ENCODE peak calls at places on chromosomes 1 and 21, in nine cellular contexts. C is prostate gland; E is suprapubic skin; Y is fibroblast of lung; A is AG04450; D is CD4-positive, CD25-positive, alpha-beta regulatory T cell; O is psoas muscle; T is mesenchymal stem cell; R is endothelial cell of umbilical vein. F is an unnamed sample.

GRCh38 chr1:29469457-29469856 is 233.1 kb downstream of the PTPRU start:
- DNase-seq in C (no peak), E (no peak), Y (no peak), A (no peak), D (no peak), O (peak; percentile 86), T (no peak), R (no peak), F (no peak)

GRCh38 chr1:113321761-113322387 is 68.4 kb upstream of the MAGI3 start:
- DNase-seq in C (no peak), E (no peak), Y (peak; percentile 15), A (no peak), D (no peak), O (no peak), T (no peak), R (no peak), F (no peak)

GRCh38 chr1:246309247-246309884 is 197.7 kb downstream of the SMYD3 start:
- DNase-seq in C (no peak), E (no peak), Y (no peak), A (no peak), D (no peak), O (no peak), T (no peak), R (no peak), F (no peak)

GRCh38 chr1:164648211-164649080 is 89.5 kb downstream of the PBX1 start:
- DNase-seq in C (no peak), E (no peak), Y (peak; percentile 59), A (no peak), D (no peak), O (no peak), T (no peak), R (no peak), F (no peak)

GRCh38 chr1:98119793-98120192 is 199.0 kb upstream of the DPYD start:
- DNase-seq in C (no peak), E (no peak), Y (peak; percentile 20), A (no peak), D (no peak), O (no peak), T (peak; percentile 25), R (no peak), F (no peak)

GRCh38 chr1:234981758-234982157 is 146.9 kb downstream of the TOMM20 start:
- DNase-seq in C (no peak), E (no peak), Y (no peak), A (no peak), D (no peak), O (no peak), T (no peak), R (no peak), F (no peak)

GRCh38 chr1:184210048-184210447 is 158.5 kb downstream of the TSEN15 start:
- DNase-seq in C (no peak), E (no peak), Y (peak; percentile 63), A (no peak), D (no peak), O (no peak), T (peak; percentile 91), R (no peak), F (peak; percentile 67)

GRCh38 chr1:20840731-20841130 is 53.6 kb upstream of the HP1BP3 start:
- DNase-seq in C (no peak), E (no peak), Y (no peak), A (no peak), D (no peak), O (no peak), T (no peak), R (peak; percentile 21), F (peak; percentile 65)

GRCh38 chr1:207470927-207471326 is 16.8 kb downstream of the CR2 start:
- DNase-seq in C (no peak), E (no peak), Y (no peak), A (no peak), D (peak; percentile 29), O (no peak), T (no peak), R (no peak), F (no peak)

GRCh38 chr1:180698580-180698979 is 66.8 kb downstream of the XPR1 start:
- DNase-seq in C (no peak), E (no peak), Y (no peak), A (no peak), D (no peak), O (no peak), T (no peak), R (no peak), F (no peak)

DNA sequence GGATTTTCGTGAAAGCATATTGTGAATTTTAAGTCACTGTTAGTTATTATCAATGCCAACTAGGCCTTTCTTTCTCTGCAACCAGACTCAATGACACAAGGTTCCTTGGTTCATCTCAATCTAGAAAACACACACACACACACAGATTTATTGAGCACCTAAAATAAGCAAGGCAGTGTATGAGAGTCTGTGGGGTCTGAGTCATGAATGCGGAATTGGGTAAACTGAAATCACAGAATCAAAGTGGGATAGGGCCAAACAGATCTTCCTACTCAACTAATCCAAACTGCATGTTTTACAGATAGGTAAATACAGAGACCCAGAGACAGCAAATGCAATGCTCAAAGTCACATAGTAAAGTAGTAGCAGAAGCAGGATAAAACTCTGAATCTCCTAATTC is 48.5 kb upstream of the NRDC start:
- DNase-seq in C (no peak), E (no peak), Y (peak; percentile 38), A (no peak), D (no peak), O (no peak), T (no peak), R (no peak), F (no peak)
- H3K27ac ChIP-seq in C (no peak overlapping the region), E (no peak overlapping the region), Y (no peak overlapping the region), A (no peak overlapping the region), D (no peak overlapping the region), O (no peak overlapping the region), T (no peak overlapping the region), R (no peak overlapping the region), F (no peak overlapping the region)

GRCh38 chr21:42234026-42234425 is 15.1 kb downstream of the ABCG1 start:
- DNase-seq in C (no peak), E (no peak), Y (no peak), A (no peak), D (peak; percentile 24), O (peak; percentile 41), T (no peak), R (no peak), F (no peak)
- H3K27ac ChIP-seq in C (peak overlapping the region; percentile 75), E (peak overlapping the region; percentile 77), Y (no peak overlapping the region), A (no peak overlapping the region), D (peak overlapping the region; percentile 98), O (peak overlapping the region; percentile 96), T (no peak overlapping the region), R (peak overlapping the region; percentile 74), F (peak overlapping the region; percentile 88)

DNA sequence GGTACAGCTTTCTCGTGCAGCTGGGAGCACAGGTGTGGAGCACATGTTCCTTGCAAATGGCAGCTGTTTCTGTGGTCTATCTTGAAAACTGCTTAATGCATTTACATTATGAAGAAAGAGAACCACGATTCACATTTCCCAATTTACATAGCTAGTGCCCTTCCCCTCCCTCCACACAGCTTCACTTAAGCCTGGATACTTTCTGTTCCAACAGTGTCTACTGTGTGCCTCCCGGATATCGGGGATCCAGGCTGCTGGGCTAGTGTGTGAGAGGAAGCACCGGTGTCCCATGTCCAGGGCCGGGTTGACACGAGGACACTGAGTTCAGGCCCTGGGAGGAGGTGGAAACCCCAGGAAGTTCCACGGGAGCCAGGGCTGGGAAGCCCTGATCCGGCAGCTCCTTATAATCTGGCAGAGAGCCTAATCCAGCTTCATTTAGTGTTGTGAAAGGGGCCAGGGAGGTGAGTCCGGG is 31.7 kb downstream of the TMCC2 start:
- DNase-seq in C (no peak), E (no peak), Y (no peak), A (no peak), D (no peak), O (peak; percentile 68), T (peak; percentile 59), R (no peak), F (no peak)
- H3K27ac ChIP-seq in C (no peak overlapping the region), E (no peak overlapping the region), Y (no peak overlapping the region), A (peak overlapping the region; percentile 57), D (no peak overlapping the region), O (peak overlapping the region; percentile 76), T (peak overlapping the region; percentile 66), R (no peak overlapping the region), F (no peak overlapping the region)

GRCh38 chr1:38347446-38348175 is 301.0 kb upstream of the POU3F1 start:
- DNase-seq in C (no peak), E (no peak), Y (no peak), A (no peak), D (no peak), O (no peak), T (no peak), R (no peak), F (no peak)
- H3K27ac ChIP-seq in C (no peak overlapping the region), E (no peak overlapping the region), Y (no peak overlapping the region), A (no peak overlapping the region), D (no peak overlapping the region), O (no peak overlapping the region), T (no peak overlapping the region), R (no peak overlapping the region), F (no peak overlapping the region)

GRCh38 chr1:67743072-67743725 is 58.2 kb downstream of the GADD45A start:
- DNase-seq in C (no peak), E (no peak), Y (no peak), A (no peak), D (no peak), O (no peak), T (no peak), R (no peak), F (no peak)
- H3K27ac ChIP-seq in C (no peak overlapping the region), E (no peak overlapping the region), Y (no peak overlapping the region), A (no peak overlapping the region), D (no peak overlapping the region), O (no peak overlapping the region), T (no peak overlapping the region), R (no peak overlapping the region), F (no peak overlapping the region)

DNA sequence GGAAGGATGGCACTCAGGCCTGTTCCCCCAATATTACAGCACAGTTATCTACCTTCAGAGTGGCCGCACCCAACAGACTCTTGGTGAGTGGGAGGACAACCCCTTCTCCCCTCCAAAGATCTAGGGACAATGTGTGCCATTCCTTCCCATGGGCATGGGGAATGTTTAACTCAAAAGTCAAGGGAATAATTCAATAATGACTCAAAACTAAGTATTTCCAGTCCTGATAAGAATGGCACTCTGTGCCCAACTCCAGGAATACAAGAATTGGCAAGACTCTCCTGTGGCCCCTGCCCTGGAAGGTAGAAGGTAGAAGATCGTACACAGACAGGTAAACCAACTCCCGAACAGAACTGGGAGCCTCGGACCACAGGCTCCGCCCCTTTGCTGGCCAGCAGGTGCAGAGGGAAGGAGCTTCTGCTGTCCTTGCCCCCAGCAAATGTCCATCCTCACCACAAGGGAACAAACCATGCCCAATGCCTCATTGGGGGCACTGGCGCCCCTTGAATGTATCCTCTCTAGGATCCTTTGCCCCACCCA is 514.0 kb downstream of the NPHP4 start:
- DNase-seq in C (no peak), E (no peak), Y (no peak), A (no peak), D (no peak), O (no peak), T (no peak), R (no peak), F (no peak)
- H3K27ac ChIP-seq in C (no peak overlapping the region), E (no peak overlapping the region), Y (no peak overlapping the region), A (no peak overlapping the region), D (no peak overlapping the region), O (no peak overlapping the region), T (no peak overlapping the region), R (no peak overlapping the region), F (no peak overlapping the region)